ENCODE peak calls at places on chromosome 14, in five cellular contexts. U is iPS-NIHi11; M is stimulated activated effector memory CD8-positive, alpha-beta T cell treated with anti-CD3 and anti-CD28 coated beads, Interleukin-12 subunit alpha, Interleukin-12 subunit beta, amount 100 ng/mL, for 72 hours; Q is SW480; N is Ammon's horn. L is an unnamed sample.

GRCh38 chr14:68969278-68969677 is 9.8 kb downstream of the ACTN1 start:
- DNase-seq in M (no peak), N (no peak), Q (no peak), U (no peak), L (no peak)

GRCh38 chr14:64806202-64806861 is 73.4 kb downstream of the SPTB start:
- DNase-seq in Q (no peak), U (no peak), N (no peak), M (no peak), L (no peak)

GRCh38 chr14:100524933-100525243 is 62.3 kb downstream of the BEGAIN start:
- DNase-seq in Q (no peak), M (no peak), U (peak; percentile 72), N (no peak), L (peak; percentile 37)

GRCh38 chr14:76882646-76883045 is 56.4 kb downstream of the LRRC74A start:
- DNase-seq in M (no peak), U (no peak), Q (no peak), N (no peak), L (no peak)

GRCh38 chr14:31124197-31124596 is 83.4 kb downstream of the HECTD1 start:
- DNase-seq in N (no peak), Q (peak; percentile 42), U (no peak), M (no peak), L (no peak)

GRCh38 chr14:85187521-85187920 is 342.4 kb upstream of the FLRT2 start:
- DNase-seq in Q (no peak), N (no peak), U (no peak), M (no peak), L (no peak)

GRCh38 chr14:75422169-75422568 is 5.7 kb upstream of the JDP2 start:
- DNase-seq in N (no peak), U (no peak), Q (no peak), M (no peak), L (no peak)

GRCh38 chr14:91378945-91379932 is 38.4 kb downstream of the CCDC88C start:
- DNase-seq in U (no peak), N (no peak), M (no peak), Q (no peak), L (no peak)

GRCh38 chr14:72753044-72753710 is 140.7 kb downstream of the DPF3 start:
- DNase-seq in Q (no peak), M (no peak), N (no peak), U (no peak), L (no peak)

GRCh38 chr14:75063013-75063412 is 811 bp downstream of the ACYP1 start:
- DNase-seq in M (no peak), U (no peak), Q (peak; percentile 16), N (no peak), L (peak; percentile 21)

GRCh38 chr14:59267046-59267445 is 78.6 kb downstream of the DAAM1 start:
- DNase-seq in M (no peak), N (no peak), Q (no peak), U (no peak), L (no peak)

GRCh38 chr14:57755018-57755521 is 110.8 kb downstream of the SLC35F4 start:
- DNase-seq in U (no peak), M (no peak), Q (no peak), N (no peak), L (no peak)

GRCh38 chr14:104436741-104437701 is 142.5 kb upstream of the C14orf180 start:
- DNase-seq in M (no peak), N (no peak), U (no peak), Q (peak; percentile 62), L (no peak)

GRCh38 chr14:101520621-101521305 is 40.5 kb upstream of the DIO3 start:
- DNase-seq in U (no peak), M (no peak), Q (no peak), N (peak; percentile 52), L (no peak)

GRCh38 chr14:68986926-68987652 is 8.0 kb upstream of the ACTN1 start:
- DNase-seq in Q (no peak), N (no peak), M (no peak), U (no peak), L (no peak)

GRCh38 chr14:63853831-63854293 is 1.1 kb downstream of the SYNE2 start:
- DNase-seq in Q (peak; percentile 71), U (peak; percentile 47), N (peak; percentile 21), M (peak; percentile 23), L (peak; percentile 64)

GRCh38 chr14:68679301-68679700 is 113.6 kb downstream of the ZFP36L1 start:
- DNase-seq in M (no peak), Q (no peak), U (no peak), N (no peak), L (no peak)

GRCh38 chr14:94517641-94518257 is 8.5 kb upstream of the SERPINA12 start:
- DNase-seq in Q (no peak), U (peak; percentile 23), N (no peak), M (no peak), L (no peak)

GRCh38 chr14:51368721-51369163 is 128.7 kb downstream of the TMX1 start:
- DNase-seq in N (no peak), U (no peak), Q (no peak), M (no peak), L (no peak)

GRCh38 chr14:67941456-67942018 is 122.0 kb downstream of the RAD51B start:
- DNase-seq in Q (no peak), N (peak; percentile 25), M (no peak), U (no peak), L (no peak)

GRCh38 chr14:37550511-37550910 is 44.5 kb downstream of the FOXA1 start:
- DNase-seq in M (no peak), Q (no peak), U (no peak), N (no peak), L (no peak)

GRCh38 chr14:25048170-25049126 is 1.5 kb downstream of the STXBP6 start:
- DNase-seq in Q (no peak), U (peak; percentile 19), M (no peak), N (peak; percentile 62), L (no peak)

GRCh38 chr14:79564371-79564770 is 646.9 kb downstream of the DIO2 start:
- DNase-seq in U (no peak), Q (no peak), M (no peak), N (no peak), L (no peak)

GRCh38 chr14:37791384-37792036 is 196.1 kb downstream of the TTC6 start:
- DNase-seq in N (no peak), Q (no peak), U (no peak), M (no peak), L (no peak)

GRCh38 chr14:26021759-26022158 is 576.1 kb downstream of the NOVA1 start:
- DNase-seq in M (no peak), N (no peak), U (no peak), Q (no peak), L (no peak)

GRCh38 chr14:79057333-79057732 is 887.2 kb downstream of the NRXN3 start:
- DNase-seq in M (no peak), U (no peak), N (no peak), Q (no peak), L (no peak)

GRCh38 chr14:55328317-55328716 is 57.1 kb downstream of the FBXO34 start:
- DNase-seq in M (no peak), U (no peak), Q (no peak), N (no peak), L (no peak)

GRCh38 chr14:72643317-72643801 is 250.5 kb downstream of the DPF3 start:
- DNase-seq in M (no peak), U (no peak), N (peak; percentile 23), Q (peak; percentile 30), L (no peak)

GRCh38 chr14:100132903-100133510 is 26.4 kb downstream of the DEGS2 start:
- DNase-seq in Q (no peak), M (no peak), U (no peak), N (no peak), L (no peak)

GRCh38 chr14:72063761-72064282 is 131.6 kb downstream of the RGS6 start:
- DNase-seq in N (no peak), Q (no peak), U (no peak), M (no peak), L (no peak)

GRCh38 chr14:71704210-71704609 is 228.0 kb upstream of the RGS6 start:
- DNase-seq in U (no peak), M (no peak), N (no peak), Q (no peak), L (no peak)

GRCh38 chr14:68733086-68733621 is 59.7 kb downstream of the ZFP36L1 start:
- DNase-seq in Q (no peak), U (no peak), M (no peak), N (peak; percentile 70), L (no peak)